ENCODE peak calls at places on chromosomes 6 and 20, in seven cellular contexts. One of them, this sample, is unnamed.

GRCh38 chr6:151096255-151096612 is 143.5 kb upstream of the AKAP12 start:
- DNase-seq in naive thymus-derived CD4-positive, alpha-beta T cell: no peak
- DNase-seq in activated T-helper 9 cell treated with anti-CD3 and anti-CD28 coated beads, Interleukin-2, amount 50 U/mL, for 16 hours: no peak
- DNase-seq in nucleus accumbens: no peak
- DNase-seq in stimulated activated CD4-positive, alpha-beta T cell treated with anti-CD3 and anti-CD28 coated beads, Interleukin-12 subunit alpha, Interleukin-12 subunit beta, amount 100 ng/mL, for 48 hours: no peak
- DNase-seq in ELF-1: no peak
- DNase-seq in sciatic nerve: no peak
- DNase-seq in this sample: no peak

GRCh38 chr6:97068211-97068610 is 143.7 kb downstream of the KLHL32 start:
- DNase-seq in activated T-helper 9 cell treated with anti-CD3 and anti-CD28 coated beads, Interleukin-2, amount 50 U/mL, for 16 hours: no peak
- DNase-seq in nucleus accumbens: no peak
- DNase-seq in sciatic nerve: no peak
- DNase-seq in stimulated activated CD4-positive, alpha-beta T cell treated with anti-CD3 and anti-CD28 coated beads, Interleukin-12 subunit alpha, Interleukin-12 subunit beta, amount 100 ng/mL, for 48 hours: peak; percentile 8
- DNase-seq in naive thymus-derived CD4-positive, alpha-beta T cell: no peak
- DNase-seq in ELF-1: no peak
- DNase-seq in this sample: no peak

GRCh38 chr6:12024715-12025434 is 12.8 kb downstream of the HIVEP1 start:
- DNase-seq in sciatic nerve: no peak
- DNase-seq in stimulated activated CD4-positive, alpha-beta T cell treated with anti-CD3 and anti-CD28 coated beads, Interleukin-12 subunit alpha, Interleukin-12 subunit beta, amount 100 ng/mL, for 48 hours: no peak
- DNase-seq in ELF-1: no peak
- DNase-seq in naive thymus-derived CD4-positive, alpha-beta T cell: no peak
- DNase-seq in activated T-helper 9 cell treated with anti-CD3 and anti-CD28 coated beads, Interleukin-2, amount 50 U/mL, for 16 hours: no peak
- DNase-seq in nucleus accumbens: no peak
- DNase-seq in this sample: no peak

GRCh38 chr6:2875840-2876207 is 27.3 kb downstream of the SERPINB9 start:
- DNase-seq in naive thymus-derived CD4-positive, alpha-beta T cell: no peak
- DNase-seq in ELF-1: no peak
- DNase-seq in sciatic nerve: no peak
- DNase-seq in nucleus accumbens: peak; percentile 34
- DNase-seq in activated T-helper 9 cell treated with anti-CD3 and anti-CD28 coated beads, Interleukin-2, amount 50 U/mL, for 16 hours: peak; percentile 34
- DNase-seq in stimulated activated CD4-positive, alpha-beta T cell treated with anti-CD3 and anti-CD28 coated beads, Interleukin-12 subunit alpha, Interleukin-12 subunit beta, amount 100 ng/mL, for 48 hours: no peak
- DNase-seq in this sample: peak; percentile 73

GRCh38 chr6:89562114-89562815 is 76.3 kb downstream of the LYRM2 start:
- DNase-seq in sciatic nerve: no peak
- DNase-seq in ELF-1: peak; percentile 21
- DNase-seq in naive thymus-derived CD4-positive, alpha-beta T cell: no peak
- DNase-seq in nucleus accumbens: peak; percentile 33
- DNase-seq in stimulated activated CD4-positive, alpha-beta T cell treated with anti-CD3 and anti-CD28 coated beads, Interleukin-12 subunit alpha, Interleukin-12 subunit beta, amount 100 ng/mL, for 48 hours: no peak
- DNase-seq in activated T-helper 9 cell treated with anti-CD3 and anti-CD28 coated beads, Interleukin-2, amount 50 U/mL, for 16 hours: no peak
- DNase-seq in this sample: no peak

GRCh38 chr6:33124947-33125346 is 49.2 kb downstream of the HLA-DPB1 start:
- DNase-seq in ELF-1: no peak
- DNase-seq in nucleus accumbens: no peak
- DNase-seq in naive thymus-derived CD4-positive, alpha-beta T cell: no peak
- DNase-seq in stimulated activated CD4-positive, alpha-beta T cell treated with anti-CD3 and anti-CD28 coated beads, Interleukin-12 subunit alpha, Interleukin-12 subunit beta, amount 100 ng/mL, for 48 hours: no peak
- DNase-seq in sciatic nerve: no peak
- DNase-seq in activated T-helper 9 cell treated with anti-CD3 and anti-CD28 coated beads, Interleukin-2, amount 50 U/mL, for 16 hours: no peak
- DNase-seq in this sample: no peak

GRCh38 chr6:33621396-33622388 is 570 bp downstream of the ITPR3 start:
- DNase-seq in nucleus accumbens: no peak
- DNase-seq in activated T-helper 9 cell treated with anti-CD3 and anti-CD28 coated beads, Interleukin-2, amount 50 U/mL, for 16 hours: peak; percentile 34
- DNase-seq in stimulated activated CD4-positive, alpha-beta T cell treated with anti-CD3 and anti-CD28 coated beads, Interleukin-12 subunit alpha, Interleukin-12 subunit beta, amount 100 ng/mL, for 48 hours: peak; percentile 27
- DNase-seq in naive thymus-derived CD4-positive, alpha-beta T cell: no peak
- DNase-seq in sciatic nerve: no peak
- DNase-seq in ELF-1: no peak
- DNase-seq in this sample: peak; percentile 12

GRCh38 chr20:20593447-20594170 is 118.8 kb downstream of the RALGAPA2 start:
- DNase-seq in stimulated activated CD4-positive, alpha-beta T cell treated with anti-CD3 and anti-CD28 coated beads, Interleukin-12 subunit alpha, Interleukin-12 subunit beta, amount 100 ng/mL, for 48 hours: peak; percentile 2
- DNase-seq in naive thymus-derived CD4-positive, alpha-beta T cell: no peak
- DNase-seq in activated T-helper 9 cell treated with anti-CD3 and anti-CD28 coated beads, Interleukin-2, amount 50 U/mL, for 16 hours: no peak
- DNase-seq in nucleus accumbens: no peak
- DNase-seq in ELF-1: peak; percentile 76
- DNase-seq in sciatic nerve: no peak
- DNase-seq in this sample: no peak

GRCh38 chr6:117536317-117536716 is 53.8 kb downstream of the DCBLD1 start:
- DNase-seq in activated T-helper 9 cell treated with anti-CD3 and anti-CD28 coated beads, Interleukin-2, amount 50 U/mL, for 16 hours: no peak
- DNase-seq in ELF-1: peak; percentile 16
- DNase-seq in naive thymus-derived CD4-positive, alpha-beta T cell: no peak
- DNase-seq in sciatic nerve: no peak
- DNase-seq in nucleus accumbens: no peak
- DNase-seq in stimulated activated CD4-positive, alpha-beta T cell treated with anti-CD3 and anti-CD28 coated beads, Interleukin-12 subunit alpha, Interleukin-12 subunit beta, amount 100 ng/mL, for 48 hours: no peak
- DNase-seq in this sample: no peak

GRCh38 chr6:89200706-89201215 is 16.4 kb downstream of the GABRR1 start:
- DNase-seq in naive thymus-derived CD4-positive, alpha-beta T cell: no peak
- DNase-seq in stimulated activated CD4-positive, alpha-beta T cell treated with anti-CD3 and anti-CD28 coated beads, Interleukin-12 subunit alpha, Interleukin-12 subunit beta, amount 100 ng/mL, for 48 hours: no peak
- DNase-seq in activated T-helper 9 cell treated with anti-CD3 and anti-CD28 coated beads, Interleukin-2, amount 50 U/mL, for 16 hours: no peak
- DNase-seq in ELF-1: no peak
- DNase-seq in sciatic nerve: no peak
- DNase-seq in nucleus accumbens: no peak
- DNase-seq in this sample: no peak

GRCh38 chr20:61891916-61892649 is 173.6 kb downstream of the TAF4 start:
- DNase-seq in ELF-1: no peak
- DNase-seq in activated T-helper 9 cell treated with anti-CD3 and anti-CD28 coated beads, Interleukin-2, amount 50 U/mL, for 16 hours: no peak
- DNase-seq in stimulated activated CD4-positive, alpha-beta T cell treated with anti-CD3 and anti-CD28 coated beads, Interleukin-12 subunit alpha, Interleukin-12 subunit beta, amount 100 ng/mL, for 48 hours: no peak
- DNase-seq in nucleus accumbens: no peak
- DNase-seq in naive thymus-derived CD4-positive, alpha-beta T cell: no peak
- DNase-seq in sciatic nerve: no peak
- DNase-seq in this sample: no peak

GRCh38 chr6:13044390-13044789 is 283.9 kb downstream of the TBC1D7 start:
- DNase-seq in naive thymus-derived CD4-positive, alpha-beta T cell: no peak
- DNase-seq in ELF-1: peak; percentile 42
- DNase-seq in nucleus accumbens: no peak
- DNase-seq in stimulated activated CD4-positive, alpha-beta T cell treated with anti-CD3 and anti-CD28 coated beads, Interleukin-12 subunit alpha, Interleukin-12 subunit beta, amount 100 ng/mL, for 48 hours: no peak
- DNase-seq in activated T-helper 9 cell treated with anti-CD3 and anti-CD28 coated beads, Interleukin-2, amount 50 U/mL, for 16 hours: no peak
- DNase-seq in sciatic nerve: no peak
- DNase-seq in this sample: no peak

GRCh38 chr6:143598466-143599080 is 79.2 kb upstream of the PHACTR2 start:
- DNase-seq in ELF-1: no peak
- DNase-seq in nucleus accumbens: no peak
- DNase-seq in stimulated activated CD4-positive, alpha-beta T cell treated with anti-CD3 and anti-CD28 coated beads, Interleukin-12 subunit alpha, Interleukin-12 subunit beta, amount 100 ng/mL, for 48 hours: no peak
- DNase-seq in sciatic nerve: no peak
- DNase-seq in activated T-helper 9 cell treated with anti-CD3 and anti-CD28 coated beads, Interleukin-2, amount 50 U/mL, for 16 hours: no peak
- DNase-seq in naive thymus-derived CD4-positive, alpha-beta T cell: no peak
- DNase-seq in this sample: peak; percentile 37

GRCh38 chr6:31008165-31008564 is 2.1 kb upstream of the MUC22 start:
- DNase-seq in stimulated activated CD4-positive, alpha-beta T cell treated with anti-CD3 and anti-CD28 coated beads, Interleukin-12 subunit alpha, Interleukin-12 subunit beta, amount 100 ng/mL, for 48 hours: no peak
- DNase-seq in ELF-1: no peak
- DNase-seq in nucleus accumbens: no peak
- DNase-seq in naive thymus-derived CD4-positive, alpha-beta T cell: no peak
- DNase-seq in activated T-helper 9 cell treated with anti-CD3 and anti-CD28 coated beads, Interleukin-2, amount 50 U/mL, for 16 hours: no peak
- DNase-seq in sciatic nerve: no peak
- DNase-seq in this sample: no peak

GRCh38 chr6:35663447-35664235 is 25.1 kb downstream of the FKBP5 start:
- DNase-seq in stimulated activated CD4-positive, alpha-beta T cell treated with anti-CD3 and anti-CD28 coated beads, Interleukin-12 subunit alpha, Interleukin-12 subunit beta, amount 100 ng/mL, for 48 hours: no peak
- DNase-seq in ELF-1: no peak
- DNase-seq in nucleus accumbens: no peak
- DNase-seq in naive thymus-derived CD4-positive, alpha-beta T cell: no peak
- DNase-seq in activated T-helper 9 cell treated with anti-CD3 and anti-CD28 coated beads, Interleukin-2, amount 50 U/mL, for 16 hours: no peak
- DNase-seq in sciatic nerve: no peak
- DNase-seq in this sample: no peak

GRCh38 chr6:156876302-156876701 is 99.1 kb downstream of the ARID1B start:
- DNase-seq in ELF-1: peak; percentile 55
- DNase-seq in sciatic nerve: no peak
- DNase-seq in stimulated activated CD4-positive, alpha-beta T cell treated with anti-CD3 and anti-CD28 coated beads, Interleukin-12 subunit alpha, Interleukin-12 subunit beta, amount 100 ng/mL, for 48 hours: no peak
- DNase-seq in nucleus accumbens: no peak
- DNase-seq in activated T-helper 9 cell treated with anti-CD3 and anti-CD28 coated beads, Interleukin-2, amount 50 U/mL, for 16 hours: no peak
- DNase-seq in naive thymus-derived CD4-positive, alpha-beta T cell: no peak
- DNase-seq in this sample: no peak

GRCh38 chr20:50034567-50035170 is 51.9 kb downstream of the SNAI1 start:
- DNase-seq in naive thymus-derived CD4-positive, alpha-beta T cell: no peak
- DNase-seq in ELF-1: no peak
- DNase-seq in stimulated activated CD4-positive, alpha-beta T cell treated with anti-CD3 and anti-CD28 coated beads, Interleukin-12 subunit alpha, Interleukin-12 subunit beta, amount 100 ng/mL, for 48 hours: no peak
- DNase-seq in sciatic nerve: no peak
- DNase-seq in nucleus accumbens: no peak
- DNase-seq in activated T-helper 9 cell treated with anti-CD3 and anti-CD28 coated beads, Interleukin-2, amount 50 U/mL, for 16 hours: no peak
- DNase-seq in this sample: no peak